ENCODE peak calls at places on chromosomes 16 and 17, in nine cellular contexts. S is prostate gland, Z is breast epithelium, H is A549, X is vagina, Y is aorta, B is A673, G is adipocyte, R is neural progenitor cell. C is an unnamed sample.

GRCh38 chr16:78659668-78660217 is 560.3 kb downstream of the WWOX start:
- DNase-seq in S (no peak), Z (no peak), H (no peak), X (no peak), Y (no peak), B (no peak), G (no peak), R (no peak), C (no peak)

GRCh38 chr17:80565347-80566053 is 20.9 kb downstream of the RPTOR start:
- DNase-seq in S (no peak), Z (no peak), H (no peak), X (no peak), Y (no peak), B (no peak), G (no peak), R (peak; percentile 57), C (no peak)

GRCh38 chr16:11583889-11584565 is 2.7 kb downstream of the LITAF start:
- DNase-seq in S (peak; percentile 75), Z (no peak), H (peak; percentile 69), X (no peak), Y (peak; percentile 52), B (no peak), G (no peak), R (no peak), C (no peak)

GRCh38 chr17:8837438-8838075 is 29.9 kb downstream of the PIK3R6 start:
- DNase-seq in S (no peak), Z (no peak), H (no peak), X (peak; percentile 81), Y (no peak), B (no peak), G (no peak), R (no peak), C (peak; percentile 44)

GRCh38 chr17:81207610-81208581 is 14.9 kb downstream of the CEP131 start:
- DNase-seq in S (no peak), Z (no peak), H (no peak), X (no peak), Y (no peak), B (peak; percentile 55), G (no peak), R (no peak), C (no peak)

GRCh38 chr16:30535777-30536190 is 1.1 kb upstream of the ZNF747 start:
- DNase-seq in S (peak; percentile 78), Z (peak; percentile 82), H (peak; percentile 67), X (no peak), Y (peak; percentile 85), B (peak; percentile 78), G (peak; percentile 55), R (peak; percentile 82), C (peak; percentile 75)

GRCh38 chr17:13931752-13932477 is 137.4 kb upstream of the COX10 start:
- DNase-seq in S (peak; percentile 25), Z (no peak), H (no peak), X (peak; percentile 92), Y (peak; percentile 81), B (peak; percentile 21), G (no peak), R (no peak), C (no peak)

GRCh38 chr16:85455534-85455933 is 157.6 kb upstream of the GSE1 start:
- DNase-seq in S (no peak), Z (no peak), H (no peak), X (no peak), Y (no peak), B (no peak), G (no peak), R (no peak), C (no peak)

GRCh38 chr17:42233148-42233547 is 38.9 kb upstream of the GHDC start:
- DNase-seq in S (no peak), Z (no peak), H (no peak), X (no peak), Y (no peak), B (no peak), G (peak; percentile 50), R (no peak), C (peak; percentile 70)

GRCh38 chr16:58265480-58266052 is 29.3 kb downstream of the PRSS54 start:
- DNase-seq in S (no peak), Z (no peak), H (no peak), X (no peak), Y (no peak), B (no peak), G (no peak), R (no peak), C (no peak)

GRCh38 chr17:1197781-1198490 is 18.2 kb upstream of the ABR start:
- DNase-seq in S (no peak), Z (no peak), H (no peak), X (no peak), Y (peak; percentile 95), B (no peak), G (peak; percentile 31), R (no peak), C (no peak)

GRCh38 chr16:12341423-12341822 is 364.9 kb downstream of the SNX29 start:
- DNase-seq in S (no peak), Z (no peak), H (peak; percentile 46), X (no peak), Y (no peak), B (no peak), G (peak; percentile 23), R (no peak), C (no peak)

GRCh38 chr17:43694081-43694870 is 32.6 kb upstream of the MEOX1 start:
- DNase-seq in S (peak; percentile 74), Z (peak; percentile 69), H (peak; percentile 90), X (no peak), Y (peak; percentile 80), B (peak; percentile 72), G (peak; percentile 89), R (peak; percentile 94), C (peak; percentile 87)

GRCh38 chr17:58446086-58446485 is 28.8 kb upstream of the RNF43 start:
- DNase-seq in S (no peak), Z (no peak), H (no peak), X (no peak), Y (no peak), B (no peak), G (no peak), R (no peak), C (no peak)

GRCh38 chr17:4499431-4500187 is 928 bp downstream of the SPNS2 start:
- DNase-seq in S (no peak), Z (no peak), H (peak; percentile 39), X (no peak), Y (no peak), B (peak; percentile 18), G (peak; percentile 13), R (peak; percentile 72), C (no peak)

DNA sequence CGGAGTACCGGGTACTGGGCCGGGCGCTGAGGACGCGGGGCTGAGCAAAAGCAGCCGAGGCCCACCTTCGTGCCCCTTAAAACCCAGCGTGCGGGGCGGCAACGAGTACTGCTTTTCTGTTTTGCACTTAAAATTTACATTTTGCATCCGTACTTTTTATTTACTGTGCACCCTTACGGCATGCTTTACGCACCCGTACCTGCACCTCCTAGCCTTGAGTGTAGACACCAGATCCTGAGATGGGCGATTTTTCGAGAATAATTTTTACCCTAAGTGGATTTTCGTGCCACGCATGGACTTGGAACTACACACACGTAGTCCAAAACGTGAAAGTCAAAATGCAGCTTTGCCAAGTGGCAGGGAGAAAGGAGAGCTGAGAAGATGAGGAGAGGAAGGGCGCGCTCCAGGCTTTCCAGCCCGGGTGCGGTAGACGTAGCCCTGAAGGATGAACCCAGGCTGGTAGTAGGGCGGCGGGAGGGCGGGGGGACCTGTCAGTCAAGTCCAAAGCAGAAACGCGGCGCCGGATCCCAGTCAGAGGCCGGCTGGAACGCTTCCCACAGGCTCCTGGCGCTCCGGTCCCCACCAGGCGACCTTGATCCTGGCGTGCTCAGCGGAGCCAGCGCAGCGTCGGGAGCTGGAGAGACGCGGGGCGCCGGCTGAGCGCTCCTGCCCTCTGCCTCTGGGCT is 1.2 kb upstream of the CBLN1 start:
- DNase-seq in S (no peak), Z (no peak), H (no peak), X (no peak), Y (no peak), B (no peak), G (no peak), R (peak; percentile 49), C (no peak)
- H3K4me3 ChIP-seq in S (peak overlapping the region; percentile 36), Z (peak overlapping the region; percentile 58), H (peak overlapping the region; percentile 57), X (peak overlapping the region; percentile 37), Y (no peak overlapping the region), B (no peak overlapping the region), G (peak overlapping the region; percentile 37), R (peak overlapping the region; percentile 65), C (peak overlapping the region; percentile 59)

DNA sequence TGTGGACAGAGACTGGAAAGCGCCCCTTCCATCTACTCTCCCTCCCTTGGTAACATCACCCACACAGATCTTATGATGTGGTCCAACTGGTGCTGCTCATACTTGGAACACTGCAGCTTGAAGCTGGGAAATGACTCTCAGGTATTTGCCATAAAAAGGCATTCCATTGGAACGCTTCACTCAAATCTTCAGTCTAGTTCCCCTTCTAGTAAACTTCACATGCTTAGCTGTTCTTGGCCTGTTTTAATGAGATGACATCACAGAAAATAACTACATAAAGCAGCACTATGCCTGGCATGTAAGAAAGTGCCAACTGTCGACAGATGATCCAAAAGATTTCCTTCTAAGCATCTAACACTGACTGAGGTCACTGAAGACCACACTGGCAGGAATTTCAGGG is 9.3 kb downstream of the ZNF263 start:
- DNase-seq in S (no peak), Z (no peak), H (no peak), X (no peak), Y (no peak), B (no peak), G (peak; percentile 24), R (no peak), C (no peak)
- H3K9me3 ChIP-seq in S (peaks cover 18% of the 10 kb centered on the region), Z (peaks cover 98% of the 10 kb centered on the region), H (peaks cover 95% of the 10 kb centered on the region), X (peaks cover 73% of the 10 kb centered on the region), Y (peaks cover 32% of the 10 kb centered on the region), B (peaks cover 81% of the 10 kb centered on the region), G (peaks cover 68% of the 10 kb centered on the region), R (peaks cover 34% of the 10 kb centered on the region), C (no peaks in the 10 kb centered on the region)

GRCh38 chr17:62965649-62966425 is at the start of gene TANC2:
- DNase-seq in S (peak; percentile 73), Z (peak; percentile 67), H (peak; percentile 92), X (no peak), Y (peak; percentile 91), B (peak; percentile 82), G (peak; percentile 93), R (peak; percentile 90), C (peak; percentile 87)

GRCh38 chr17:62966426-62967110 is 533 bp downstream of the TANC2 start:
- DNase-seq in S (peak; percentile 19), Z (no peak), H (peak; percentile 45), X (no peak), Y (peak; percentile 58), B (peak; percentile 15), G (peak; percentile 67), R (peak; percentile 73), C (peak; percentile 65)

GRCh38 chr17:62967111-62967449 is 1.0 kb downstream of the TANC2 start:
- DNase-seq in S (no peak), Z (no peak), H (no peak), X (no peak), Y (no peak), B (no peak), G (peak; percentile 16), R (no peak), C (no peak)

GRCh38 chr17:62970617-62971016 is 4.6 kb downstream of the TANC2 start:
- DNase-seq in S (no peak), Z (no peak), H (no peak), X (no peak), Y (no peak), B (no peak), G (no peak), R (no peak), C (no peak)

GRCh38 chr17:62968445-62968923 is 2.4 kb downstream of the TANC2 start:
- DNase-seq in S (peak; percentile 66), Z (no peak), H (peak; percentile 93), X (no peak), Y (no peak), B (peak; percentile 87), G (peak; percentile 95), R (peak; percentile 87), C (peak; percentile 87)
- H3K4me3 ChIP-seq in S (no peak overlapping the region), Z (no peak overlapping the region), H (peak overlapping the region; percentile 98), X (no peak overlapping the region), Y (no peak overlapping the region), B (no peak overlapping the region), G (peak overlapping the region; percentile 91), R (no peak overlapping the region), C (peak overlapping the region; percentile 98)

GRCh38 chr16:54815177-54815576 is 115.5 kb upstream of the IRX5 start:
- DNase-seq in S (no peak), Z (no peak), H (no peak), X (no peak), Y (no peak), B (no peak), G (no peak), R (no peak), C (no peak)
- H3K9me3 ChIP-seq in S (no peaks in the 10 kb centered on the region), Z (no peaks in the 10 kb centered on the region), H (no peaks in the 10 kb centered on the region), X (no peaks in the 10 kb centered on the region), Y (no peaks in the 10 kb centered on the region), B (no peaks in the 10 kb centered on the region), G (no peaks in the 10 kb centered on the region), R (no peaks in the 10 kb centered on the region), C (no peaks in the 10 kb centered on the region)